ENCODE peak calls at places on chromosome 21, in nine cellular contexts. G, Y, T, D, Z, X, H, Q and N are unnamed samples. For H3K4me1, the result is how much of the 10 kb centered on the place peaks cover.

GRCh38 chr21:43712268-43712942 is 6.5 kb upstream of the PDXK start:
- DNase-seq in G (peak), Y (no peak), T (no peak), D (peak), Z (no peak), X (peak), H (peak), Q (no peak), N (peak)

GRCh38 chr21:45267390-45267760 is 20.3 kb downstream of the POFUT2 start:
- DNase-seq in G (no peak), Y (no peak), T (no peak), D (peak), Z (no peak), X (no peak), H (no peak), Q (peak), N (no peak)

GRCh38 chr21:38852278-38852677 is 46.5 kb downstream of the ETS2 start:
- DNase-seq in G (no peak), Y (no peak), T (no peak), D (no peak), Z (no peak), X (no peak), H (peak), Q (no peak), N (no peak)

GRCh38 chr21:37430184-37430821 is 63.7 kb downstream of the DYRK1A start:
- DNase-seq in G (no peak), Y (no peak), T (no peak), D (no peak), Z (no peak), X (no peak), H (peak), Q (no peak), N (no peak)

GRCh38 chr21:44547656-44548331 is 3.5 kb downstream of the KRTAP10-2 start:
- DNase-seq in G (no peak), Y (peak), T (no peak), D (no peak), Z (no peak), X (no peak), H (no peak), Q (no peak), N (no peak)

GRCh38 chr21:45747802-45748445 is 104.4 kb downstream of the PCBP3 start:
- DNase-seq in G (peak), Y (no peak), T (no peak), D (no peak), Z (no peak), X (peak), H (peak), Q (no peak), N (no peak)

GRCh38 chr21:21156919-21157318 is 158.7 kb downstream of the NCAM2 start:
- DNase-seq in G (no peak), Y (no peak), T (no peak), D (no peak), Z (no peak), X (peak), H (no peak), Q (no peak), N (no peak)

GRCh38 chr21:33761104-33762036 is 119.1 kb downstream of the ITSN1 start:
- DNase-seq in G (peak), Y (no peak), T (no peak), D (no peak), Z (no peak), X (peak), H (peak), Q (peak), N (no peak)

GRCh38 chr21:28754127-28754611 is 238.5 kb downstream of the LTN1 start:
- DNase-seq in G (no peak), Y (no peak), T (peak), D (no peak), Z (peak), X (peak), H (no peak), Q (peak), N (no peak)

GRCh38 chr21:33539612-33540011 is 2.3 kb downstream of the GART start:
- DNase-seq in G (no peak), Y (no peak), T (no peak), D (no peak), Z (no peak), X (peak), H (no peak), Q (no peak), N (no peak)

GRCh38 chr21:36463991-36464390 is 15.9 kb downstream of the CLDN14 start:
- DNase-seq in G (no peak), Y (no peak), T (no peak), D (no peak), Z (no peak), X (no peak), H (no peak), Q (no peak), N (no peak)

GRCh38 chr21:27818847-27819246 is 852.0 kb upstream of the ADAMTS5 start:
- DNase-seq in G (no peak), Y (no peak), T (no peak), D (no peak), Z (no peak), X (no peak), H (peak), Q (no peak), N (no peak)

GRCh38 chr21:41526478-41527087 is 18.6 kb upstream of the TMPRSS2 start:
- DNase-seq in G (no peak), Y (no peak), T (no peak), D (no peak), Z (no peak), X (no peak), H (no peak), Q (no peak), N (peak)

GRCh38 chr21:45393833-45394638 is 10.9 kb upstream of the COL18A1 start:
- DNase-seq in G (no peak), Y (no peak), T (no peak), D (no peak), Z (peak), X (no peak), H (no peak), Q (peak), N (no peak)

GRCh38 chr21:28240586-28240985 is 752.1 kb downstream of the LTN1 start:
- DNase-seq in G (no peak), Y (no peak), T (no peak), D (no peak), Z (no peak), X (peak), H (no peak), Q (no peak), N (no peak)

GRCh38 chr21:28548291-28548690 is 444.4 kb downstream of the LTN1 start:
- DNase-seq in G (no peak), Y (no peak), T (no peak), D (no peak), Z (no peak), X (peak), H (no peak), Q (no peak), N (no peak)

GRCh38 chr21:42850866-42851391 is 28.4 kb downstream of the WDR4 start:
- DNase-seq in G (peak), Y (peak), T (no peak), D (no peak), Z (no peak), X (no peak), H (no peak), Q (no peak), N (no peak)

GRCh38 chr21:33894736-33895288 is 20.8 kb downstream of the ATP5PO start:
- DNase-seq in G (peak), Y (peak), T (peak), D (peak), Z (peak), X (peak), H (peak), Q (peak), N (peak)

GRCh38 chr21:39263372-39263771 is 50.1 kb downstream of the BRWD1 start:
- DNase-seq in G (no peak), Y (no peak), T (no peak), D (no peak), Z (no peak), X (peak), H (peak), Q (no peak), N (no peak)

GRCh38 chr21:45874716-45875415 is 106.7 kb upstream of the COL6A1 start:
- DNase-seq in G (no peak), Y (no peak), T (no peak), D (peak), Z (no peak), X (peak), H (no peak), Q (peak), N (no peak)

GRCh38 chr21:39474545-39474944 is 22.8 kb downstream of the SH3BGR start:
- DNase-seq in G (no peak), Y (no peak), T (no peak), D (no peak), Z (no peak), X (no peak), H (no peak), Q (no peak), N (no peak)

GRCh38 chr21:43855955-43856354 is 9.1 kb upstream of the AGPAT3 start:
- DNase-seq in G (no peak), Y (no peak), T (no peak), D (no peak), Z (peak), X (no peak), H (no peak), Q (no peak), N (peak)

GRCh38 chr21:42219606-42220137 is 732 bp downstream of the ABCG1 start:
- DNase-seq in G (no peak), Y (peak), T (peak), D (no peak), Z (peak), X (peak), H (no peak), Q (no peak), N (no peak)

GRCh38 chr21:38804617-38805281 is 980 bp upstream of the ETS2 start:
- DNase-seq in G (peak), Y (no peak), T (peak), D (peak), Z (peak), X (peak), H (no peak), Q (peak), N (peak)

GRCh38 chr21:36792505-36792967 is 93.6 kb downstream of the SIM2 start:
- DNase-seq in G (peak), Y (no peak), T (no peak), D (no peak), Z (no peak), X (peak), H (peak), Q (no peak), N (no peak)

GRCh38 chr21:41824466-41825207 is 54.5 kb downstream of the PRDM15 start:
- DNase-seq in G (no peak), Y (no peak), T (no peak), D (no peak), Z (no peak), X (no peak), H (no peak), Q (no peak), N (no peak)

GRCh38 chr21:45990049-45990711 is 8.6 kb downstream of the COL6A1 start:
- DNase-seq in G (no peak), Y (no peak), T (peak), D (peak), Z (peak), X (no peak), H (no peak), Q (peak), N (no peak)

GRCh38 chr21:44722701-44723100 is 11.3 kb upstream of the TSPEAR start:
- DNase-seq in G (no peak), Y (no peak), T (no peak), D (no peak), Z (no peak), X (no peak), H (no peak), Q (no peak), N (no peak)

GRCh38 chr21:27536319-27536718 is 569.4 kb upstream of the ADAMTS5 start:
- DNase-seq in G (no peak), Y (no peak), T (no peak), D (no peak), Z (no peak), X (peak), H (peak), Q (no peak), N (no peak)

GRCh38 chr21:36976882-36977651 is 10.6 kb upstream of the HLCS start:
- DNase-seq in G (peak), Y (peak), T (no peak), D (no peak), Z (no peak), X (peak), H (peak), Q (no peak), N (peak)

GRCh38 chr21:17498586-17498985 is 14.3 kb upstream of the CXADR start:
- DNase-seq in G (no peak), Y (no peak), T (no peak), D (no peak), Z (no peak), X (no peak), H (no peak), Q (no peak), N (no peak)

GRCh38 chr21:32771134-32771523 is 426 bp downstream of the PAXBP1 start:
- DNase-seq in G (peak), Y (peak), T (peak), D (peak), Z (peak), X (peak), H (peak), Q (peak), N (peak)

GRCh38 chr21:38544681-38545080 is 46.4 kb upstream of the ERG start:
- DNase-seq in G (no peak), Y (no peak), T (no peak), D (no peak), Z (no peak), X (no peak), H (peak), Q (no peak), N (no peak)

GRCh38 chr21:42107177-42107880 is 36.2 kb downstream of the UMODL1 start:
- DNase-seq in G (no peak), Y (no peak), T (no peak), D (no peak), Z (no peak), X (no peak), H (no peak), Q (no peak), N (no peak)

GRCh38 chr21:14095021-14095420 is 115.7 kb downstream of the LIPI start:
- DNase-seq in G (no peak), Y (no peak), T (no peak), D (no peak), Z (no peak), X (no peak), H (no peak), Q (no peak), N (no peak)

GRCh38 chr21:29185172-29185571 is 54.7 kb downstream of the MAP3K7CL start:
- DNase-seq in G (no peak), Y (no peak), T (no peak), D (no peak), Z (no peak), X (peak), H (no peak), Q (no peak), N (no peak)

GRCh38 chr21:28745131-28746055 is 247.3 kb downstream of the LTN1 start:
- DNase-seq in G (peak), Y (peak), T (peak), D (peak), Z (peak), X (peak), H (peak), Q (peak), N (peak)

GRCh38 chr21:25421327-25422028 is 185.8 kb downstream of the MRPL39 start:
- DNase-seq in G (peak), Y (peak), T (no peak), D (no peak), Z (no peak), X (peak), H (no peak), Q (no peak), N (no peak)
- TF ChIP-seq CTCF in G (no peak), Y (peak), T (peak), D (peak), Z (peak), X (peak), H (peak), Q (no peak), N (no peak)

GRCh38 chr21:34992736-34993135 is 56.4 kb downstream of the RUNX1 start:
- DNase-seq in G (no peak), Y (no peak), T (peak), D (no peak), Z (peak), X (peak), H (peak), Q (no peak), N (no peak)
- H3K4me1 ChIP-seq in G (under half), Y (under half), T (under half), D (under half), Z (under half), X (under half), H (under half), Q (under half), N (under half)

GRCh38 chr21:24014381-24014780 is 1592.9 kb downstream of the MRPL39 start:
- DNase-seq in G (no peak), Y (no peak), T (no peak), D (no peak), Z (no peak), X (no peak), H (no peak), Q (no peak), N (no peak)
- TF ChIP-seq CTCF in G (no peak), Y (peak), T (no peak), D (no peak), Z (no peak), X (peak), H (no peak), Q (no peak), N (peak)

GRCh38 chr21:15752763-15753407 is 23.1 kb downstream of the USP25 start:
- DNase-seq in G (no peak), Y (no peak), T (no peak), D (no peak), Z (no peak), X (no peak), H (peak), Q (no peak), N (no peak)
- H3K4me1 ChIP-seq in G (under half), Y (under half), T (under half), D (under half), Z (under half), X (under half), H (under half), Q (under half), N (under half)

GRCh38 chr21:31505975-31506374 is 153.5 kb upstream of the SOD1 start:
- DNase-seq in G (no peak), Y (peak), T (no peak), D (no peak), Z (no peak), X (no peak), H (no peak), Q (no peak), N (no peak)

GRCh38 chr21:31511258-31511657 is 148.2 kb upstream of the SOD1 start:
- DNase-seq in G (no peak), Y (no peak), T (no peak), D (no peak), Z (no peak), X (no peak), H (no peak), Q (no peak), N (no peak)

GRCh38 chr21:31514598-31514997 is 144.9 kb upstream of the SOD1 start:
- DNase-seq in G (no peak), Y (no peak), T (no peak), D (no peak), Z (no peak), X (no peak), H (peak), Q (no peak), N (no peak)

GRCh38 chr21:31503939-31504338 is 155.6 kb upstream of the SOD1 start:
- DNase-seq in G (no peak), Y (no peak), T (no peak), D (no peak), Z (no peak), X (no peak), H (peak), Q (no peak), N (no peak)

GRCh38 chr21:31509108-31510017 is 150.1 kb upstream of the SOD1 start:
- DNase-seq in G (peak), Y (peak), T (no peak), D (no peak), Z (no peak), X (no peak), H (peak), Q (no peak), N (no peak)
- TF ChIP-seq CTCF in G (peak), Y (peak), T (no peak), D (no peak), Z (no peak), X (no peak), H (peak), Q (no peak), N (no peak)